ENCODE peak calls at places on chromosomes 6 and 20, in seven cellular contexts. W is HepG2, Q is HCT116, G is K562, M is GM12878, O is H1, I is SK-N-SH. U is an unnamed sample.

GRCh38 chr6:155882527-155883333 is 427.1 kb upstream of the NOX3 start:
- DNase-seq in W (no peak), Q (no peak), G (no peak), M (peak; percentile 21), O (no peak), I (no peak), U (no peak)

GRCh38 chr6:107444277-107444676 is 15.1 kb downstream of the PDSS2 start:
- DNase-seq in W (no peak), Q (no peak), G (no peak), M (no peak), O (no peak), I (no peak), U (no peak)

GRCh38 chr6:11650297-11650696 is 112.7 kb downstream of the TMEM170B start:
- DNase-seq in W (no peak), Q (no peak), G (no peak), M (no peak), O (peak; percentile 64), I (no peak), U (no peak)

GRCh38 chr6:162249907-162250642 is 477.5 kb downstream of the PRKN start:
- DNase-seq in W (peak; percentile 67), Q (no peak), G (no peak), M (no peak), O (no peak), I (no peak), U (no peak)

GRCh38 chr6:37982320-37982719 is 162.8 kb downstream of the ZFAND3 start:
- DNase-seq in W (no peak), Q (no peak), G (no peak), M (no peak), O (no peak), I (no peak), U (no peak)

GRCh38 chr20:42975974-42976373 is 213.7 kb downstream of the PTPRT start:
- DNase-seq in W (no peak), Q (no peak), G (no peak), M (no peak), O (no peak), I (peak; percentile 30), U (no peak)

GRCh38 chr6:42337985-42338572 is 113.6 kb downstream of the TRERF1 start:
- DNase-seq in W (no peak), Q (no peak), G (no peak), M (no peak), O (no peak), I (no peak), U (no peak)

GRCh38 chr6:56046576-56046975 is 171.2 kb upstream of the BMP5 start:
- DNase-seq in W (no peak), Q (no peak), G (no peak), M (no peak), O (no peak), I (no peak), U (no peak)

DNA sequence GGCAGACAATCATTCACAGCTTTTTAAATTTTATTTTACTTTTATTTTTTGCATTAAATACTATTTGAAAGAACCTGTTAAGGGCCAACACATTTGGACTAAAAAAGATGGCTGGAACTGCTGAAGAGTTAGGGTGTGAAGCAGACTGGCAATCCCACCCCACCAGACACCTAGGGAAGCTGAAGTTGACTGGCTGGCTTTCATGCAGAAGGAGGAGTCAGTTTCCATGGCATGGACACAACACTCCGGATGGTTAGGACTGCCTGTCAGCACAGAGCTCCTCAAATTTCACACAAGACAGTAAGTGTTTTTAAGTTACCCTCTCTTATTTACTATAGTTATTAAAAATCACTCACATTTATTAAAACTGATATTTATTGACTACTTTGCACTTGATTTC is at the start of gene ANKRD66:
- DNase-seq in W (no peak), Q (no peak), G (no peak), M (no peak), O (no peak), I (no peak), U (no peak)
- TF ChIP-seq JUND in W (no peak), Q (no peak), G (no peak), M (no peak), O (no peak), I (no peak), U (no peak)

GRCh38 chr6:169981969-169982368 is 230.5 kb downstream of the ERMARD start:
- DNase-seq in W (no peak), Q (no peak), G (no peak), M (no peak), O (no peak), I (no peak), U (no peak)
- TF ChIP-seq JUND in W (no peak), Q (no peak), G (no peak), M (no peak), O (no peak), I (no peak), U (no peak)

GRCh38 chr20:63177785-63178444 is 38.0 kb downstream of the YTHDF1 start:
- DNase-seq in W (no peak), Q (no peak), G (no peak), M (no peak), O (peak; percentile 77), I (no peak), U (no peak)

GRCh38 chr20:63178445-63178818 is 37.5 kb downstream of the YTHDF1 start:
- DNase-seq in W (no peak), Q (no peak), G (no peak), M (no peak), O (peak; percentile 77), I (peak; percentile 69), U (no peak)

GRCh38 chr20:63176448-63177133 is 39.3 kb downstream of the YTHDF1 start:
- DNase-seq in W (no peak), Q (no peak), G (no peak), M (no peak), O (peak; percentile 77), I (no peak), U (no peak)

GRCh38 chr20:63176035-63176434 is 39.9 kb downstream of the YTHDF1 start:
- DNase-seq in W (no peak), Q (no peak), G (no peak), M (no peak), O (peak; percentile 79), I (no peak), U (peak; percentile 62)

DNA sequence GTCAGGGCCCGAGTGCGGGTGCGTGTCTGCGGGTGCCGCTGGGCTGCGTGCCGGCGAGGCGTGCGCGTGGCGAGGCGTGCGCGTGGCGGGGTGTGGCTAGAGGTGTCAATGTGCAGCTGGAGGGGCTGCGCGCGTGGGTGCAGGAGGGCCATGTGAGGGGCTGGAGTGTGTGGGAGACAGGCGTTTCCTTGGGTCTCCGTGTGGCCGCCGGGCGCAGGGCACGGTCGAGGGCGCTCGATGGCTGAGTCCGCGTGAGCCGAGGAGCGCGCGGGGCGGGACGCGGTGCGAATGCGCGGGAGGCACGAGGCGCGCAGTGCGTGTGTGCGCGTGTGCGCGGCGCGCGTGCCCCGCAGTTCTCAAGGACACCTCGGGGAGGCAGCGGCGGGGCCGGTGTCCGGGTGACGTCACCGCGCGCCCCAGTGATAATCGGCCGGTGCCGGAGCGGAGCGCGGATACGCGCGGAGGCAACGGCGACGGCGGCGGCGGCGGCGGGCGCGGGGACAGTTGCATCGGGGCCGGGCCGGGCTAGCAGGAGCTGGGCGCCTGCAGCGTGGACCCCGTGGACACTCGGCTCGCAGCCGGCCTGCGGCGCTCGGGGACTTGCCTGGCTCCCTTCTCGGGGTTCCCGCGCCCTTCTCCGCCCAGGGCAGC is 38.7 kb downstream of the YTHDF1 start:
- DNase-seq in W (no peak), Q (no peak), G (no peak), M (no peak), O (peak; percentile 82), I (peak; percentile 69), U (no peak)
- TF ChIP-seq JUND in W (no peak), Q (no peak), G (no peak), M (no peak), O (peak; percentile 87), I (no peak), U (no peak)

GRCh38 chr6:49257549-49257948 is 205.5 kb downstream of the MMUT start:
- DNase-seq in W (no peak), Q (no peak), G (no peak), M (no peak), O (no peak), I (no peak), U (no peak)

DNA sequence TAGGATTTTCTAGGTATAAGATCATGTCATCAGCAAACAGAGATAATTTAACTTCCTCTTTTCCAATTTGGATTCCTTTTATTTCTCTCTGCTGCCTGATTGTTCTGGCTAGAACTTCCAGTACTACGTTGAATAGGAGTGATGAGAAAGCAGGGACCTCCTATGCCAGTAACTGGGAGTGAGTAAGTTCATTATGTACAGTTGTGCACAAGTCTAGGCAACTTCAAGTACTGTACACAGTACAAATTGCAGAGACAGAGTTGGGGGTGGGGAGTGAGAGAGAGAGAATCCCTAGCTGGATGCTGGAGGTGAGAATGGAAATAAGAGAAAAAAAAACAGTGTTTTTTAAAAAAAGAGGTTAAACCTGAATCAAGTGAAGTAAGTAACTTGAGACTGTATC is 210.2 kb downstream of the MMUT start:
- DNase-seq in W (no peak), Q (no peak), G (no peak), M (no peak), O (no peak), I (no peak), U (no peak)
- TF ChIP-seq JUND in W (no peak), Q (no peak), G (no peak), M (no peak), O (no peak), I (no peak), U (no peak)

DNA sequence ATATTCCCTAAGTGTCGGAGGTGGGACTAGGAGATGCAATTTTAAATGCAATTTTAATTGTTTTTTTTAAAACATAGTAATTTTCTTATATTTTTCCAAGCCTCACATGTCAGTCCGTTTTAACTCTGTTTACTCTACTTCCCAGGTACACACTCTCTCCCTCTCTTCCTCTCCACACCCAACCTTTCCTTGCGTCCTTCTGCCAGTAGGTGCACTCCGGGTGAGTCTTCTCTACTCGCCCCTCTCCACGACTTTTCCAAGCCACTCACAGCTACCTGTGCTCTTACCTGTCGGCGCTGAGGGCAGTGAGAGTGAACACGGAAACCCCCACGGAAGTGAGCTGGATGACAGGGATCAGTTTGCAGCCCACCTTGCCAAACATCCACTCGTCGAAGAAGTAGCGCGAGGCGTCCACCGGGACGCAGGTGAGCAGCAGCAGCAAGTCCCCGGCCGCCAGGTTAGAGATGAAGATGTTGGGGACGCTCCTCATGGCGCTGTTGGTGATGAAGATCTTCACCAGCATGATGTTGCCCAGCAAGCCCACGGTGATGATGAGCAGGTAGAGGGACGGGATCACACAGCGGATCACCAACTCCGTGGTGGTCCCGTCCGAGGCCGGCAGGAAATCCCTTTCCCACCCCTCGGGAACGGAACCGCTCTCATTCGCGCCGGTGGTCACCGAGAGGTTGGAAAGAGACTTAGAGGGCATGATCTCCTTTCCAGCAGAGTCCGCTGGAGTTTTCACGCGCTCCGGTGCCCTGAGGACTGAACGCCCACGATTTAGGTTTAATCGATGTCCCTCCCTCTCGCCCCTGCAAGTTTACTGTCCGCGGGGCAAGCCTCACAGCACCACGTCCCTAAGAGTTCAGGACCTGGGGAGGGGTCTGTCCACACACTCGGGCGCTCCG is 44.5 kb upstream of the GJE1 start:
- DNase-seq in W (no peak), Q (no peak), G (no peak), M (no peak), O (no peak), I (no peak), U (no peak)
- TF ChIP-seq JUND in W (no peak), Q (no peak), G (no peak), M (no peak), O (no peak), I (no peak), U (no peak)

U was measured in T47D.